ENCODE peak calls at places on chromosome 3, in eight cellular contexts. D, R, B, V, F, Y, O and M are unnamed samples.

GRCh38 chr3:101039285-101039684 is 46.1 kb upstream of the ABI3BP start:
- DNase-seq in B (no peak), R (no peak), Y (no peak), D (no peak), O (no peak), V (no peak), F (no peak), M (no peak)

GRCh38 chr3:30924763-30925162 is 30.3 kb upstream of the GADL1 start:
- DNase-seq in R (no peak), O (no peak), V (no peak), Y (no peak), D (no peak), F (no peak), B (no peak), M (no peak)

GRCh38 chr3:195458188-195458800 is 15.5 kb upstream of the ACAP2 start:
- DNase-seq in B (no peak), R (no peak), F (no peak), V (no peak), O (no peak), D (no peak), Y (no peak), M (no peak)

GRCh38 chr3:195062866-195063540 is 208.0 kb downstream of the XXYLT1 start:
- DNase-seq in R (no peak), D (no peak), V (no peak), O (no peak), F (no peak), Y (no peak), B (no peak), M (no peak)

GRCh38 chr3:55549172-55549571 is 62.1 kb upstream of the WNT5A start:
- DNase-seq in B (no peak), D (no peak), F (no peak), V (no peak), R (no peak), Y (no peak), O (no peak), M (no peak)

GRCh38 chr3:44045476-44046275 is 196.0 kb upstream of the TOPAZ1 start:
- DNase-seq in V (no peak), F (no peak), R (peak; percentile 42), Y (no peak), B (no peak), D (peak; percentile 83), O (no peak), M (no peak)

GRCh38 chr3:112136959-112137693 is 4.1 kb upstream of the GCSAM start:
- DNase-seq in B (peak; percentile 61), R (no peak), Y (peak; percentile 63), O (peak; percentile 15), D (peak; percentile 26), F (no peak), V (peak; percentile 51), M (peak; percentile 20)

GRCh38 chr3:13702226-13702820 is 153.4 kb downstream of the FBLN2 start:
- DNase-seq in D (no peak), O (no peak), V (no peak), R (no peak), B (no peak), F (no peak), Y (no peak), M (no peak)

GRCh38 chr3:171234298-171235020 is 207.9 kb upstream of the SLC2A2 start:
- DNase-seq in D (no peak), O (no peak), B (no peak), Y (no peak), R (no peak), F (no peak), V (no peak), M (peak; percentile 34)

GRCh38 chr3:78116874-78117273 is 1077.0 kb downstream of the ROBO2 start:
- DNase-seq in Y (no peak), O (no peak), F (no peak), R (no peak), B (no peak), D (no peak), V (no peak), M (no peak)

GRCh38 chr3:30689202-30689641 is 82.8 kb downstream of the TGFBR2 start:
- DNase-seq in F (no peak), R (no peak), B (peak; percentile 24), D (peak; percentile 40), V (no peak), O (no peak), Y (peak; percentile 17), M (peak; percentile 8)

GRCh38 chr3:16467368-16467767 is 46.1 kb downstream of the RFTN1 start:
- DNase-seq in B (no peak), R (no peak), Y (peak; percentile 38), O (no peak), F (peak; percentile 28), D (no peak), V (no peak), M (no peak)